ENCODE peak calls at places on chromosomes 6 and 20, in nine cellular contexts. One of them, this sample, is unnamed.

GRCh38 chr20:54469293-54469692 is 6.1 kb upstream of the DOK5 start:
- DNase-seq in WTC11: peak
- DNase-seq in ascending aorta: no peak
- DNase-seq in right atrium auricular region: no peak
- DNase-seq in HFFc6: no peak
- DNase-seq in H1: no peak
- DNase-seq in hepatocyte: no peak
- DNase-seq in bronchial epithelial cell: no peak
- DNase-seq in foreskin fibroblast: no peak
- DNase-seq in this sample: no peak

GRCh38 chr20:43909211-43909610 is 5.4 kb upstream of the TOX2 start:
- DNase-seq in WTC11: no peak
- DNase-seq in ascending aorta: no peak
- DNase-seq in right atrium auricular region: peak
- DNase-seq in HFFc6: no peak
- DNase-seq in H1: no peak
- DNase-seq in hepatocyte: no peak
- DNase-seq in bronchial epithelial cell: no peak
- DNase-seq in foreskin fibroblast: no peak
- DNase-seq in this sample: no peak

GRCh38 chr6:34146021-34146782 is at the start of gene GRM4:
- DNase-seq in WTC11: peak
- DNase-seq in ascending aorta: no peak
- DNase-seq in right atrium auricular region: no peak
- DNase-seq in HFFc6: no peak
- DNase-seq in H1: no peak
- DNase-seq in hepatocyte: no peak
- DNase-seq in bronchial epithelial cell: no peak
- DNase-seq in foreskin fibroblast: no peak
- DNase-seq in this sample: no peak

GRCh38 chr6:125154184-125155135 is 887 bp downstream of the TPD52L1 start:
- DNase-seq in WTC11: peak
- DNase-seq in ascending aorta: peak
- DNase-seq in right atrium auricular region: no peak
- DNase-seq in HFFc6: no peak
- DNase-seq in H1: no peak
- DNase-seq in hepatocyte: peak
- DNase-seq in bronchial epithelial cell: peak
- DNase-seq in foreskin fibroblast: no peak
- DNase-seq in this sample: peak

GRCh38 chr20:43973671-43974450 is 59.2 kb downstream of the TOX2 start:
- DNase-seq in WTC11: no peak
- DNase-seq in ascending aorta: no peak
- DNase-seq in right atrium auricular region: no peak
- DNase-seq in HFFc6: no peak
- DNase-seq in H1: no peak
- DNase-seq in hepatocyte: no peak
- DNase-seq in bronchial epithelial cell: no peak
- DNase-seq in foreskin fibroblast: no peak
- DNase-seq in this sample: no peak

GRCh38 chr6:147141690-147142308 is 62.4 kb upstream of the STXBP5 start:
- DNase-seq in WTC11: no peak
- DNase-seq in ascending aorta: no peak
- DNase-seq in right atrium auricular region: no peak
- DNase-seq in HFFc6: peak
- DNase-seq in H1: no peak
- DNase-seq in hepatocyte: peak
- DNase-seq in bronchial epithelial cell: peak
- DNase-seq in foreskin fibroblast: peak
- DNase-seq in this sample: no peak

GRCh38 chr6:56593801-56594318 is 48.8 kb downstream of the DST start:
- DNase-seq in WTC11: no peak
- DNase-seq in ascending aorta: no peak
- DNase-seq in right atrium auricular region: no peak
- DNase-seq in HFFc6: no peak
- DNase-seq in H1: no peak
- DNase-seq in hepatocyte: no peak
- DNase-seq in bronchial epithelial cell: no peak
- DNase-seq in foreskin fibroblast: no peak
- DNase-seq in this sample: no peak

GRCh38 chr20:24949756-24950127 is 673 bp downstream of the CST7 start:
- DNase-seq in WTC11: no peak
- DNase-seq in ascending aorta: no peak
- DNase-seq in right atrium auricular region: no peak
- DNase-seq in HFFc6: no peak
- DNase-seq in H1: no peak
- DNase-seq in hepatocyte: no peak
- DNase-seq in bronchial epithelial cell: no peak
- DNase-seq in foreskin fibroblast: no peak
- DNase-seq in this sample: no peak

GRCh38 chr6:75893058-75893775 is 144.2 kb downstream of the MYO6 start:
- DNase-seq in WTC11: no peak
- DNase-seq in ascending aorta: no peak
- DNase-seq in right atrium auricular region: no peak
- DNase-seq in HFFc6: peak
- DNase-seq in H1: no peak
- DNase-seq in hepatocyte: peak
- DNase-seq in bronchial epithelial cell: peak
- DNase-seq in foreskin fibroblast: peak
- DNase-seq in this sample: no peak

GRCh38 chr6:36135053-36135731 is 4.9 kb downstream of the MAPK13 start:
- DNase-seq in WTC11: no peak
- DNase-seq in ascending aorta: no peak
- DNase-seq in right atrium auricular region: no peak
- DNase-seq in HFFc6: no peak
- DNase-seq in H1: no peak
- DNase-seq in hepatocyte: no peak
- DNase-seq in bronchial epithelial cell: no peak
- DNase-seq in foreskin fibroblast: no peak
- DNase-seq in this sample: no peak

DNA sequence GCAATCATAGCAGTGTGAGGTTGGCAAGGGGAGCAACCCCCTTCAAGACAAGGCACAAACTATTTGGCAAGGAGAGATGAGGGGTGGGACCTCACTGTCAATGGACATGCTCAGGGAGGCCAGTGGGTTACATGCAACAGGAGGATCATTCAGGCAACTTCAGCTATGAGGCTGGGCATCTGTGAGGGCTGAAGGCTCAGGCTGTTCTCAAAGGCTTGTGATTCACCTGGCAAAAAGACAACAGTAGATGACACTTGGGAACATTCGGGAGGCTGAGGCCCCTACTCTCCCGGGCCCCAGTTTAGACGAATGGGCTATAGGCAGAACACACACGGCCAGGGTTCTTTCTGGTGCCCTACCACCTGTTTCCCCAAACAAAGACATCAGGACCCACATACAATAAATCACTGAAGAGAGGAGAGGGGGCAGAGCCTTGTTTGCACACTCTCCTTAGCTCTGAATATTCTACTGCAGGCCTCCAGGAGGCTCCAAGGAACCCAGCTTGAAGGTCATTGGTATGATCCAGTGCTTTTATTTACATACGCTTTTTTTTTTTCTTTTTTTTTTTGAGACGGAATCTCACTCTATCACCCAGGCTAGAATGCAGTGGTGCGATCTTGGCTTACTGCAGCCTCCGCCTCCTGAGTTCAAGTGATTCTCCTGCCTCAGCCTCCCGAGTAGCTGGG is 7.9 kb downstream of the TUBB start:
- DNase-seq in WTC11: no peak
- DNase-seq in ascending aorta: no peak
- DNase-seq in right atrium auricular region: no peak
- DNase-seq in HFFc6: peak
- DNase-seq in H1: no peak
- DNase-seq in hepatocyte: peak
- DNase-seq in bronchial epithelial cell: no peak
- DNase-seq in foreskin fibroblast: no peak
- DNase-seq in this sample: no peak
- TF ChIP-seq CTCF in WTC11: no peak
- TF ChIP-seq CTCF in ascending aorta: no peak
- TF ChIP-seq CTCF in right atrium auricular region: no peak
- TF ChIP-seq CTCF in HFFc6: peak
- TF ChIP-seq CTCF in H1: no peak
- TF ChIP-seq CTCF in hepatocyte: peak
- TF ChIP-seq CTCF in bronchial epithelial cell: no peak
- TF ChIP-seq CTCF in foreskin fibroblast: peak
- TF ChIP-seq CTCF in this sample: no peak

GRCh38 chr6:17202526-17202925 is 78.6 kb upstream of the RBM24 start:
- DNase-seq in WTC11: no peak
- DNase-seq in ascending aorta: no peak
- DNase-seq in right atrium auricular region: no peak
- DNase-seq in HFFc6: no peak
- DNase-seq in H1: no peak
- DNase-seq in hepatocyte: no peak
- DNase-seq in bronchial epithelial cell: no peak
- DNase-seq in foreskin fibroblast: no peak
- DNase-seq in this sample: no peak

GRCh38 chr6:17197607-17198006 is 83.6 kb upstream of the RBM24 start:
- DNase-seq in WTC11: no peak
- DNase-seq in ascending aorta: no peak
- DNase-seq in right atrium auricular region: no peak
- DNase-seq in HFFc6: no peak
- DNase-seq in H1: no peak
- DNase-seq in hepatocyte: no peak
- DNase-seq in bronchial epithelial cell: no peak
- DNase-seq in foreskin fibroblast: no peak
- DNase-seq in this sample: no peak

GRCh38 chr6:17204548-17204947 is 76.6 kb upstream of the RBM24 start:
- DNase-seq in WTC11: no peak
- DNase-seq in ascending aorta: no peak
- DNase-seq in right atrium auricular region: no peak
- DNase-seq in HFFc6: no peak
- DNase-seq in H1: no peak
- DNase-seq in hepatocyte: no peak
- DNase-seq in bronchial epithelial cell: no peak
- DNase-seq in foreskin fibroblast: no peak
- DNase-seq in this sample: no peak

DNA sequence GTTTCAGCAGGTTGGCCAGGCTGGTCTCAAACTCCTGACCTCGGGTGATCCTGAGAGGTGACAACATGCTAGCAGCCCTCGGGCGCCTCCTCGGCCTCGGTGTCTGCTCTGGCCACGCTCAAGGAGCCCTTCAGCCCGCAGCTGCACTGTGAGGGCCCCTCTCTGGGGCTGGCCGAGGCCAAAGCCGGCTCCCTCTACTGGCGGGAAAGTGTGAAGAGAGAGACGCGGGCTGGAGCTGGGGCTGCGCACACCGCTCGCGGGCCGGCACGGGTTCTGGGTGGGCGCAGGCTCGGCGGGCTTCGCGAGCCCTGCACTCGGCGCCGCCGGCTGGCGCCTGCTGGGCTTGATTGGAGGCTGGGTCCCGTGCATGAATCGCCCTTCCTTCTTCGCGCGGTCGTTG is 80.8 kb upstream of the RBM24 start:
- DNase-seq in WTC11: peak
- DNase-seq in ascending aorta: no peak
- DNase-seq in right atrium auricular region: no peak
- DNase-seq in HFFc6: no peak
- DNase-seq in H1: peak
- DNase-seq in hepatocyte: peak
- DNase-seq in bronchial epithelial cell: no peak
- DNase-seq in foreskin fibroblast: no peak
- DNase-seq in this sample: no peak
- TF ChIP-seq CTCF in WTC11: peak
- TF ChIP-seq CTCF in ascending aorta: no peak
- TF ChIP-seq CTCF in right atrium auricular region: no peak
- TF ChIP-seq CTCF in HFFc6: peak
- TF ChIP-seq CTCF in H1: peak
- TF ChIP-seq CTCF in hepatocyte: peak
- TF ChIP-seq CTCF in bronchial epithelial cell: no peak
- TF ChIP-seq CTCF in foreskin fibroblast: no peak
- TF ChIP-seq CTCF in this sample: no peak

DNA sequence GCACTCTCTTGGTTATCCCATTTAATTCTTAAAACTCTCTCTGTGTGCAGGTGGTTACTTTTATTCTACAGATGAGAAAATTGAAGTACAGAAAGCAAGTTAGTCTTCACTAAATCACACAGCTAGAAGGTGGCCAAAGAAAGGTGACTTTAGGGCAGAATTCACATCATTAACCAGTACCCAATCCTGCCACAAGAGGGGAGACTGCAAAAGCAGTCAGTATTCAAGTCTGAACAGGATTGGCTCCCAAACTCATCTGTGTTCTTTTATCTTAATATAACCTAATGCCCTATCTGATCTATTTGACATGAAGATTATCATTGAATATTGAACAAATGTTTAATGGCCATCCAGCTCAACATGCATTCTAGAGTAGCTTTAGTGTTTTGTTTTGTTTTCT is 225.3 kb upstream of the FAM83B start:
- DNase-seq in WTC11: peak
- DNase-seq in ascending aorta: no peak
- DNase-seq in right atrium auricular region: no peak
- DNase-seq in HFFc6: no peak
- DNase-seq in H1: no peak
- DNase-seq in hepatocyte: no peak
- DNase-seq in bronchial epithelial cell: peak
- DNase-seq in foreskin fibroblast: no peak
- DNase-seq in this sample: no peak
- TF ChIP-seq CTCF in WTC11: peak
- TF ChIP-seq CTCF in ascending aorta: no peak
- TF ChIP-seq CTCF in right atrium auricular region: no peak
- TF ChIP-seq CTCF in HFFc6: no peak
- TF ChIP-seq CTCF in H1: peak
- TF ChIP-seq CTCF in hepatocyte: peak
- TF ChIP-seq CTCF in bronchial epithelial cell: peak
- TF ChIP-seq CTCF in foreskin fibroblast: peak
- TF ChIP-seq CTCF in this sample: no peak

GRCh38 chr20:48827880-48828733 is at the start of gene PREX1:
- DNase-seq in WTC11: peak
- DNase-seq in ascending aorta: peak
- DNase-seq in right atrium auricular region: no peak
- DNase-seq in HFFc6: no peak
- DNase-seq in H1: peak
- DNase-seq in hepatocyte: peak
- DNase-seq in bronchial epithelial cell: no peak
- DNase-seq in foreskin fibroblast: peak
- DNase-seq in this sample: peak
- TF ChIP-seq CTCF in WTC11: no peak
- TF ChIP-seq CTCF in ascending aorta: peak
- TF ChIP-seq CTCF in right atrium auricular region: peak
- TF ChIP-seq CTCF in HFFc6: peak
- TF ChIP-seq CTCF in H1: no peak
- TF ChIP-seq CTCF in hepatocyte: no peak
- TF ChIP-seq CTCF in bronchial epithelial cell: no peak
- TF ChIP-seq CTCF in foreskin fibroblast: no peak
- TF ChIP-seq CTCF in this sample: no peak

GRCh38 chr20:51313275-51313898 is 229.1 kb downstream of the NFATC2 start:
- DNase-seq in WTC11: no peak
- DNase-seq in ascending aorta: no peak
- DNase-seq in right atrium auricular region: no peak
- DNase-seq in HFFc6: no peak
- DNase-seq in H1: no peak
- DNase-seq in hepatocyte: no peak
- DNase-seq in bronchial epithelial cell: peak
- DNase-seq in foreskin fibroblast: no peak
- DNase-seq in this sample: no peak
- TF ChIP-seq CTCF in WTC11: no peak
- TF ChIP-seq CTCF in ascending aorta: no peak
- TF ChIP-seq CTCF in right atrium auricular region: no peak
- TF ChIP-seq CTCF in HFFc6: peak
- TF ChIP-seq CTCF in H1: peak
- TF ChIP-seq CTCF in hepatocyte: no peak
- TF ChIP-seq CTCF in bronchial epithelial cell: no peak
- TF ChIP-seq CTCF in foreskin fibroblast: no peak
- TF ChIP-seq CTCF in this sample: no peak

This sample was measured in mesothelial cell of epicardium.